ENCODE peak calls at places on chromosomes 2 and 18, in five cellular contexts. R, G, B, E and U are unnamed samples.

GRCh38 chr18:79786781-79787526 is 10.8 kb upstream of the KCNG2 start:
- DNase-seq in R (no peak), G (no peak), B (no peak), E (no peak), U (no peak)

GRCh38 chr2:194301946-194302345 is 1355.1 kb upstream of the SLC39A10 start:
- DNase-seq in R (no peak), G (no peak), B (no peak), E (no peak), U (no peak)

GRCh38 chr2:239551206-239551605 is 150.4 kb upstream of the HDAC4 start:
- DNase-seq in R (no peak), G (no peak), B (no peak), E (no peak), U (no peak)

GRCh38 chr2:138607746-138608145 is 106.2 kb downstream of the SPOPL start:
- DNase-seq in R (no peak), G (no peak), B (no peak), E (no peak), U (no peak)

GRCh38 chr2:235170536-235171510 is 219.0 kb downstream of the SH3BP4 start:
- DNase-seq in R (peak; percentile 65), G (peak; percentile 50), B (no peak), E (no peak), U (no peak)

GRCh38 chr2:60535392-60536312 is 17.8 kb downstream of the BCL11A start:
- DNase-seq in R (no peak), G (no peak), B (no peak), E (no peak), U (no peak)

GRCh38 chr2:224938670-224939309 is 103.5 kb downstream of the DOCK10 start:
- DNase-seq in R (no peak), G (no peak), B (no peak), E (no peak), U (no peak)

GRCh38 chr18:37282386-37283037 is 283.1 kb downstream of the CELF4 start:
- DNase-seq in R (peak; percentile 63), G (peak; percentile 60), B (no peak), E (peak; percentile 7), U (peak; percentile 14)

GRCh38 chr18:68735498-68736343 is 20.8 kb upstream of the TMX3 start:
- DNase-seq in R (peak; percentile 58), G (peak; percentile 24), B (no peak), E (peak; percentile 28), U (peak; percentile 14)

GRCh38 chr2:56626927-56627326 is 443.1 kb downstream of the CCDC85A start:
- DNase-seq in R (no peak), G (no peak), B (no peak), E (no peak), U (no peak)

GRCh38 chr2:68741805-68742306 is 7.2 kb downstream of the ARHGAP25 start:
- DNase-seq in R (no peak), G (no peak), B (no peak), E (no peak), U (no peak)

GRCh38 chr2:60526623-60527022 is 26.8 kb downstream of the BCL11A start:
- DNase-seq in R (no peak), G (no peak), B (no peak), E (no peak), U (no peak)

GRCh38 chr2:63300835-63301234 is 250.2 kb downstream of the OTX1 start:
- DNase-seq in R (no peak), G (no peak), B (no peak), E (peak; percentile 80), U (peak; percentile 10)

GRCh38 chr2:113157108-113157896 is 16.5 kb upstream of the PSD4 start:
- DNase-seq in R (peak; percentile 44), G (peak; percentile 59), B (no peak), E (no peak), U (peak; percentile 66)

GRCh38 chr2:216765810-216766259 is 70.5 kb upstream of the IGFBP5 start:
- DNase-seq in R (peak; percentile 50), G (no peak), B (no peak), E (peak; percentile 34), U (peak; percentile 31)

GRCh38 chr2:38528008-38528442 is 74.7 kb downstream of the HNRNPLL start:
- DNase-seq in R (peak; percentile 96), G (peak; percentile 67), B (no peak), E (peak; percentile 36), U (peak; percentile 46)

GRCh38 chr2:5725794-5726463 is 33.7 kb downstream of the SOX11 start:
- DNase-seq in R (no peak), G (no peak), B (no peak), E (no peak), U (no peak)

GRCh38 chr18:3411854-3412268 is 38.1 kb upstream of the TGIF1 start:
- DNase-seq in R (no peak), G (no peak), B (no peak), E (no peak), U (no peak)

GRCh38 chr2:127498386-127498785 is 27.9 kb downstream of the IWS1 start:
- DNase-seq in R (no peak), G (no peak), B (no peak), E (peak; percentile 35), U (no peak)

GRCh38 chr2:209470-209869 is 54.4 kb downstream of the SH3YL1 start:
- DNase-seq in R (no peak), G (no peak), B (no peak), E (no peak), U (no peak)

GRCh38 chr2:74735544-74735943 is 81.5 kb downstream of the SEMA4F start:
- DNase-seq in R (peak; percentile 41), G (no peak), B (no peak), E (no peak), U (no peak)

GRCh38 chr2:188976545-188977268 is 2.5 kb downstream of the COL3A1 start:
- DNase-seq in R (no peak), G (no peak), B (no peak), E (peak; percentile 10), U (no peak)

GRCh38 chr18:37565138-37565984 is at the start of gene CELF4:
- DNase-seq in R (peak; percentile 77), G (peak; percentile 51), B (no peak), E (no peak), U (no peak)

GRCh38 chr18:12599543-12599942 is 58.4 kb downstream of the SPIRE1 start:
- DNase-seq in R (no peak), G (no peak), B (no peak), E (no peak), U (no peak)

GRCh38 chr2:204673877-204674276 is 128.6 kb downstream of the PARD3B start:
- DNase-seq in R (no peak), G (no peak), B (no peak), E (no peak), U (no peak)

GRCh38 chr2:207484444-207485391 is 45.0 kb upstream of the CREB1 start:
- DNase-seq in R (no peak), G (no peak), B (no peak), E (no peak), U (no peak)

GRCh38 chr2:37168217-37168981 is 11.6 kb upstream of the EIF2AK2 start:
- DNase-seq in R (peak; percentile 91), G (peak; percentile 68), B (no peak), E (peak; percentile 55), U (peak; percentile 66)

GRCh38 chr2:11612553-11613215 is 57.3 kb downstream of the NTSR2 start:
- DNase-seq in R (no peak), G (no peak), B (no peak), E (no peak), U (no peak)

GRCh38 chr2:11611251-11611650 is 58.7 kb downstream of the NTSR2 start:
- DNase-seq in R (no peak), G (no peak), B (no peak), E (no peak), U (no peak)

GRCh38 chr2:11610624-11611242 is 59.3 kb downstream of the NTSR2 start:
- DNase-seq in R (no peak), G (no peak), B (no peak), E (no peak), U (no peak)

GRCh38 chr2:11615209-11615608 is 54.8 kb downstream of the NTSR2 start:
- DNase-seq in R (no peak), G (no peak), B (no peak), E (no peak), U (no peak)

DNA sequence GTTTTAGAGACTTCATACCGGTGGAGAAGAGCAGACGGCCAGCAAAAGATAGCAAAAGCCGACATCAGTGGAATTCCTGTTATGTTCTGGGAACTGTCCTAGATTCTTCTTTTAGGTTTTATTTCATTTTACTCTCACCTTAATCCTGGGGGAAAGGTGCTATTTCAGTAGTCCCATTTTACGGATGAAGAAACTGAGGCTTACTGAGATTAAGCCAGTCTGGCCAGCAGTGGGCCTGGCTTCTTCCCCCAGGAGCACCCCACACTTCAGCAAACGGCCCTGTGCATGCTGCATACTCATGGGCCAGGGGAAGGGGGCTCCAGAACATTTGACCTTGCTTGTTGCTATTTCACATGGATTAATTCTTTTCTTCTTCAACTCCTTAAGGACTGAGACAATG is 56.7 kb downstream of the NTSR2 start:
- DNase-seq in R (no peak), G (no peak), B (no peak), E (no peak), U (no peak)
- TF ChIP-seq FOXM1 in R (no peak), G (no peak), B (no peak), E (no peak), U (no peak)

GRCh38 chr2:191635333-191636234 is 42.4 kb upstream of the NABP1 start:
- DNase-seq in R (no peak), G (no peak), B (no peak), E (peak; percentile 73), U (no peak)
- TF ChIP-seq FOXM1 in R (no peak), G (no peak), B (peak; percentile 19), E (no peak), U (no peak)

DNA sequence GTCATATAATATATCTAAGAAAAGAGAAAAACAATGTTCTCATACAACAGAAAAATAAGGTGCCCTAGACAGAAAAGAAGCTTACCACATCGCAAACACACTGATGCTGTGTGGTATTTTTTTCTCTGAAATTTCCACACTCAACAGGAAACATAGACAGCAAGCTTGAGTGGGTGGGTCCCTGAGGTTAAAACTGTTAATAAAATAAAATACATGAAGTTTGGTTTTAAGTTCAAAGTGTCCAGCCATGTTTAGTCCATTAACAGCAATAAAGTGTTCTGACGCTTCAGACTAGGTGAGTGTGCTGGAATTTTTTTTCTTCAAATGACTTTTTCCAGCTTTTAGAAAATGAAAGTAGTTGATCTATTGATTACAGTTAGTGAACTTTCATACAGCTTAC is 83.3 kb upstream of the EPB41L5 start:
- DNase-seq in R (no peak), G (no peak), B (no peak), E (no peak), U (no peak)
- TF ChIP-seq FOXM1 in R (no peak), G (no peak), B (no peak), E (no peak), U (no peak)

GRCh38 chr2:170375192-170375591 is 197.2 kb downstream of the MYO3B start:
- DNase-seq in R (no peak), G (no peak), B (no peak), E (no peak), U (no peak)
- TF ChIP-seq FOXM1 in R (no peak), G (no peak), B (no peak), E (no peak), U (no peak)

GRCh38 chr2:229202646-229203045 is 68.4 kb downstream of the PID1 start:
- DNase-seq in R (no peak), G (no peak), B (no peak), E (no peak), U (no peak)
- TF ChIP-seq FOXM1 in R (no peak), G (no peak), B (no peak), E (no peak), U (no peak)

GRCh38 chr18:28512357-28512756 is 335.4 kb upstream of the CDH2 start:
- DNase-seq in R (no peak), G (no peak), B (peak; percentile 1), E (no peak), U (no peak)
- TF ChIP-seq FOXM1 in R (no peak), G (no peak), B (peak; percentile 61), E (no peak), U (no peak)